ENCODE peak calls at places on chromosome 6, in four cellular contexts. L is HCT116, I is HepG2, A is K562. Z is an unnamed sample.

GRCh38 chr6:39221746-39222641 is 7.3 kb downstream of the KCNK5 start:
- DNase-seq in I (no peak), A (peak; percentile 51), L (no peak), Z (no peak)

GRCh38 chr6:99334526-99335127 is 14.8 kb downstream of the FAXC start:
- DNase-seq in I (peak; percentile 58), A (peak; percentile 39), L (peak; percentile 57), Z (peak; percentile 43)

GRCh38 chr6:163133691-163134090 is 280.8 kb upstream of the QKI start:
- DNase-seq in A (no peak), I (no peak), L (no peak), Z (no peak)

GRCh38 chr6:138493413-138493812 is 5.9 kb downstream of the NHSL1 start:
- DNase-seq in I (no peak), L (no peak), A (no peak), Z (no peak)

GRCh38 chr6:170445487-170445886 is 107.6 kb downstream of the PSMB1 start:
- DNase-seq in I (no peak), L (no peak), A (no peak), Z (no peak)

GRCh38 chr6:36938536-36938935 is 16.0 kb upstream of the PI16 start:
- DNase-seq in A (no peak), I (no peak), L (no peak), Z (no peak)

GRCh38 chr6:21752054-21752811 is 158.7 kb downstream of the SOX4 start:
- DNase-seq in L (no peak), I (no peak), A (no peak), Z (no peak)

GRCh38 chr6:7343546-7344475 is 30.8 kb upstream of the SSR1 start:
- DNase-seq in L (no peak), I (no peak), A (no peak), Z (no peak)

GRCh38 chr6:118544105-118544504 is 4.0 kb upstream of the PLN start:
- DNase-seq in L (no peak), I (no peak), A (no peak), Z (no peak)

GRCh38 chr6:148441454-148441911 is 98.8 kb downstream of the SASH1 start:
- DNase-seq in A (no peak), L (peak; percentile 66), I (peak; percentile 35), Z (peak; percentile 33)

GRCh38 chr6:118812972-118813371 is 81.0 kb upstream of the ASF1A start:
- DNase-seq in I (no peak), L (no peak), A (no peak), Z (no peak)

GRCh38 chr6:135270676-135271536 is 89.8 kb downstream of the MYB start:
- DNase-seq in L (no peak), I (no peak), A (no peak), Z (no peak)

GRCh38 chr6:30955367-30956042 is 14.7 kb downstream of the MUCL3 start:
- DNase-seq in I (no peak), L (no peak), A (peak; percentile 92), Z (no peak)

GRCh38 chr6:16420715-16421461 is 182.5 kb downstream of the GMPR start:
- DNase-seq in L (no peak), I (no peak), A (no peak), Z (no peak)
- TF ChIP-seq TCF7L2 in L (no peak), I (no peak), A (no peak), Z (no peak)

GRCh38 chr6:41370488-41371111 is 35.2 kb downstream of the NCR2 start:
- DNase-seq in L (no peak), I (no peak), A (no peak), Z (no peak)

GRCh38 chr6:41371461-41371991 is 36.1 kb downstream of the NCR2 start:
- DNase-seq in A (no peak), I (no peak), L (no peak), Z (no peak)

GRCh38 chr6:41367061-41367460 is 31.7 kb downstream of the NCR2 start:
- DNase-seq in I (no peak), L (no peak), A (no peak), Z (no peak)

GRCh38 chr6:41366150-41366549 is 30.7 kb downstream of the NCR2 start:
- DNase-seq in I (no peak), L (no peak), A (no peak), Z (no peak)

GRCh38 chr6:41367700-41368099 is 32.3 kb downstream of the NCR2 start:
- DNase-seq in I (peak; percentile 78), A (peak; percentile 78), L (peak; percentile 60), Z (no peak)
- TF ChIP-seq CTCF in I (peak; percentile 98), A (peak; percentile 85), L (peak; percentile 86), Z (peak; percentile 79)

GRCh38 chr6:5783584-5784089 is 223.1 kb downstream of the NRN1 start:
- DNase-seq in L (no peak), I (no peak), A (no peak), Z (no peak)

GRCh38 chr6:5782783-5783567 is 223.8 kb downstream of the NRN1 start:
- DNase-seq in L (no peak), A (no peak), I (peak; percentile 12), Z (no peak)

GRCh38 chr6:5785235-5785634 is 221.5 kb downstream of the NRN1 start:
- DNase-seq in A (no peak), I (no peak), L (no peak), Z (no peak)

GRCh38 chr6:5787054-5787720 is 219.5 kb downstream of the NRN1 start:
- DNase-seq in A (no peak), L (no peak), I (no peak), Z (no peak)

GRCh38 chr6:5786321-5787053 is 220.2 kb downstream of the NRN1 start:
- DNase-seq in L (no peak), I (no peak), A (no peak), Z (no peak)
- TF ChIP-seq TCF7L2 in L (no peak), I (no peak), A (no peak), Z (no peak)

GRCh38 chr6:49423817-49424216 is 39.2 kb downstream of the MMUT start:
- DNase-seq in A (no peak), L (no peak), I (no peak), Z (no peak)
- TF ChIP-seq CTCF in A (peak; percentile 37), L (peak; percentile 9), I (no peak), Z (peak; percentile 32)

GRCh38 chr6:2171728-2172127 is 73.7 kb downstream of the GMDS start:
- DNase-seq in L (no peak), I (no peak), A (no peak), Z (no peak)
- TF ChIP-seq TCF7L2 in L (no peak), I (no peak), A (no peak), Z (no peak)

GRCh38 chr6:14283600-14284235 is 166.1 kb downstream of the CD83 start:
- DNase-seq in A (no peak), I (no peak), L (no peak), Z (no peak)
- TF ChIP-seq CTCF in A (peak; percentile 14), I (peak; percentile 25), L (peak; percentile 31), Z (peak; percentile 10)

Z was measured in Panc1.